ENCODE peak calls at places on chromosomes 11 and 22, in four cellular contexts. Z, L, A and S are unnamed samples.
A peak's percentile ranks its signal among the peaks of the same experiment; 100 is the strongest.

GRCh38 chr11:134008593-134008992 is 51.8 kb upstream of the IGSF9B start:
- DNase-seq in A (no peak), L (peak; percentile 63), Z (no peak), S (no peak)

GRCh38 chr22:44587004-44587793 is 89.2 kb upstream of the RTL6 start:
- DNase-seq in Z (peak; percentile 56), A (peak; percentile 51), L (no peak), S (peak; percentile 34)

GRCh38 chr11:113014262-113014661 is 53.0 kb downstream of the NCAM1 start:
- DNase-seq in L (peak; percentile 64), Z (peak; percentile 83), A (no peak), S (no peak)

GRCh38 chr22:23774114-23774921 is 1.7 kb downstream of the MMP11 start:
- DNase-seq in Z (no peak), L (peak; percentile 12), A (no peak), S (no peak)

GRCh38 chr11:119567667-119568582 is 145.0 kb upstream of the THY1 start:
- DNase-seq in L (peak; percentile 67), A (no peak), Z (peak; percentile 70), S (no peak)

GRCh38 chr11:125402436-125402835 is 93.6 kb downstream of the FEZ1 start:
- DNase-seq in Z (no peak), L (peak; percentile 40), A (peak; percentile 4), S (no peak)

GRCh38 chr11:85154294-85154693 is 472.9 kb downstream of the DLG2 start:
- DNase-seq in L (no peak), A (no peak), Z (no peak), S (no peak)

GRCh38 chr11:76768091-76769047 is 14.8 kb upstream of the TSKU start:
- DNase-seq in A (peak; percentile 86), Z (peak; percentile 83), L (no peak), S (peak; percentile 77)

GRCh38 chr11:108221981-108222685 is at the start of gene NPAT:
- DNase-seq in L (no peak), Z (no peak), A (no peak), S (no peak)

GRCh38 chr11:66289548-66290331 is 797 bp upstream of the YIF1A start:
- DNase-seq in Z (no peak), A (no peak), L (peak; percentile 90), S (peak; percentile 82)

GRCh38 chr11:72348250-72348649 is 86.1 kb downstream of the CLPB start:
- DNase-seq in L (no peak), Z (no peak), A (no peak), S (no peak)

GRCh38 chr11:24859801-24860300 is 363.0 kb downstream of the LUZP2 start:
- DNase-seq in A (peak; percentile 66), Z (no peak), L (no peak), S (no peak)

GRCh38 chr22:40342521-40342920 is 3.8 kb upstream of the ADSL start:
- DNase-seq in L (no peak), Z (no peak), A (no peak), S (no peak)

GRCh38 chr11:59680287-59681154 is 11.7 kb upstream of the PATL1 start:
- DNase-seq in Z (peak; percentile 83), L (peak; percentile 88), A (peak; percentile 79), S (peak; percentile 63)

GRCh38 chr11:112613051-112613972 is 347.9 kb upstream of the NCAM1 start:
- DNase-seq in A (no peak), L (no peak), Z (no peak), S (no peak)

GRCh38 chr22:46756097-46756496 is 6.4 kb upstream of the TBC1D22A start:
- DNase-seq in Z (no peak), A (peak; percentile 23), L (no peak), S (no peak)

GRCh38 chr11:102144357-102145342 is 34.4 kb downstream of the YAP1 start:
- DNase-seq in L (peak; percentile 23), A (no peak), Z (no peak), S (no peak)

GRCh38 chr22:19175026-19175601 is 3.4 kb downstream of the SLC25A1 start:
- DNase-seq in Z (no peak), L (peak; percentile 3), A (no peak), S (no peak)

GRCh38 chr22:19174106-19175025 is 4.2 kb downstream of the SLC25A1 start:
- DNase-seq in Z (peak; percentile 73), A (peak; percentile 90), L (peak; percentile 30), S (no peak)

GRCh38 chr22:19173047-19174035 is 5.2 kb downstream of the SLC25A1 start:
- DNase-seq in L (peak; percentile 28), Z (no peak), A (peak; percentile 74), S (no peak)

GRCh38 chr22:19169947-19170318 is 8.6 kb downstream of the SLC25A1 start:
- DNase-seq in L (no peak), A (peak; percentile 75), Z (no peak), S (no peak)

GRCh38 chr22:19172213-19173046 is 6.1 kb downstream of the SLC25A1 start:
- DNase-seq in L (no peak), Z (no peak), A (no peak), S (no peak)
- H3K27ac ChIP-seq in L (peak overlapping the region; percentile 96), Z (peak overlapping the region; percentile 95), A (peak overlapping the region; percentile 89), S (peak overlapping the region; percentile 93)

GRCh38 chr11:67413266-67413797 is 2.1 kb upstream of the CARNS1 start:
- DNase-seq in Z (no peak), L (no peak), A (no peak), S (no peak)

GRCh38 chr11:67411785-67412152 is 3.7 kb upstream of the CARNS1 start:
- DNase-seq in L (no peak), A (peak; percentile 74), Z (no peak), S (no peak)

GRCh38 chr11:67410984-67411784 is 4.3 kb upstream of the CARNS1 start:
- DNase-seq in Z (no peak), A (peak; percentile 79), L (no peak), S (no peak)

GRCh38 chr11:67410369-67410831 is 5.1 kb upstream of the CARNS1 start:
- DNase-seq in A (peak; percentile 79), L (no peak), Z (no peak), S (no peak)

GRCh38 chr11:67412495-67413179 is 2.8 kb upstream of the CARNS1 start:
- DNase-seq in Z (no peak), L (no peak), A (peak; percentile 75), S (no peak)
- H3K4me1 ChIP-seq in Z (peaks cover 24% of the 10 kb centered on the region), L (peaks cover 6% of the 10 kb centered on the region), A (peaks cover 40% of the 10 kb centered on the region), S (peaks cover 37% of the 10 kb centered on the region)

DNA sequence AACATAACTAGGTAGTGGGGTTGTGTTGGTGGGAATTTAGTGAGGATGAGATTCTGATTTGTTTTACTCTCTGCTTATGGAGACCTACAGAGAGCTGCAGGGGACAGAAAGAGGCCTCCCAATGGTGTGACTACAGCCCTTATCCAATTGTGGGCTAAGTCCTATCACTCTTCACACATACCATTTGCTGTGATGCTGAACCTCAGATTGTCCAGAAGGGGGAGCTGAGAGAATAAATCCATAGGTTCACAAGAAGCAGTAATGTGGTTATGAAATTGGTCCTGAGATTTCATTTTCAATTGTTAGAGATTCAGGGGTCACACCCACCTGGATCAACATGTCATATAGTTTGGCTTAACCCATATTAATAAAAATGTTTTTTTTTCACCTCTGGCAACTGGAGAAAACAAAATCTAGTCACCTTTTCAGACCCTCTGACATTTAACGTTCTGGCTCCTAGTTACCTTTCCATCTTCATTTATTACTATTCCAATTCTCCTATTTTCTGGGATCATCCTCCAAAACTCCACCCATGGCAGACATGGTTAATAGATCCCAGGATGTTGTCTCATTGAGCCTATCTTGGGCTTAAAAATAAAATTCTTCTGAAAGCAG is 53.3 kb upstream of the PTPN5 start:
- DNase-seq in L (peak; percentile 69), Z (no peak), A (no peak), S (no peak)
- H3K4me3 ChIP-seq in L (no peak overlapping the region), Z (no peak overlapping the region), A (no peak overlapping the region), S (no peak overlapping the region)

GRCh38 chr11:44997566-44997965 is 46.9 kb upstream of the TP53I11 start:
- DNase-seq in Z (no peak), A (no peak), L (no peak), S (no peak)

GRCh38 chr11:44999068-44999467 is 48.4 kb upstream of the TP53I11 start:
- DNase-seq in Z (no peak), L (no peak), A (no peak), S (no peak)

GRCh38 chr11:45000918-45001317 is 50.2 kb upstream of the TP53I11 start:
- DNase-seq in L (no peak), A (no peak), Z (peak; percentile 40), S (no peak)

GRCh38 chr11:44994753-44995152 is 44.1 kb upstream of the TP53I11 start:
- DNase-seq in A (no peak), Z (peak; percentile 29), L (no peak), S (no peak)

DNA sequence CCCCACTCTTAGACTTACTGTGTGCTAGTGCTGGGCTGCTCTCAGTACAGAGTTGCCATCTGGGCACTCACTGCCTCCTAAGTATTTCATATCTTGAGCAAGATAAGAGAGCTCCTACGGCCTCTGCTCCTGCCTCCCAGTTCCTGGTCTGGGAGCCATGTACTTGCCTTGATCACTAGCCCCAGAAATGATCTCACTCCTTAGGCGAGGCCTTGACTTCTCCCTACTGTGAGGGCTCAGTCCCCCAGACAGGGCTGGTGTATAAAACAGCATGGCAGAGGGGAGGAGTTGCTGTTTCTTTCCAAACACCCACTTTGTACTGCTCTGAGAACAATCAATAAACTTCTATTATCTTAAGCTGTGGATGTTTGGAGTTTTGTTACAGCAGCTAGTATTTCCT is 47.4 kb upstream of the TP53I11 start:
- DNase-seq in Z (no peak), A (no peak), L (no peak), S (no peak)
- H3K27ac ChIP-seq in Z (no peak overlapping the region), A (no peak overlapping the region), L (no peak overlapping the region), S (no peak overlapping the region)